ENCODE peak calls at places on chromosomes 7 and 10, in six cellular contexts. Z, R, L, O, T and Q are unnamed samples.

GRCh38 chr7:102953421-102953820 is 40.6 kb downstream of the LRRC17 start:
- DNase-seq in Z (no peak), R (no peak), L (no peak), O (no peak), T (no peak), Q (no peak)

GRCh38 chr7:3297105-3297819 is 3.8 kb upstream of the SDK1 start:
- DNase-seq in Z (no peak), R (no peak), L (no peak), O (no peak), T (no peak), Q (no peak)

GRCh38 chr7:13538669-13539068 is 450.8 kb downstream of the ETV1 start:
- DNase-seq in Z (no peak), R (no peak), L (peak; percentile 57), O (no peak), T (peak; percentile 20), Q (no peak)

GRCh38 chr10:49184642-49185111 is 3.5 kb downstream of the TMEM273 start:
- DNase-seq in Z (no peak), R (no peak), L (no peak), O (no peak), T (no peak), Q (no peak)

GRCh38 chr7:112204072-112204775 is 2.0 kb downstream of the DOCK4 start:
- DNase-seq in Z (peak; percentile 59), R (no peak), L (no peak), O (no peak), T (no peak), Q (no peak)

GRCh38 chr10:60098676-60099601 is 192.6 kb upstream of the CCDC6 start:
- DNase-seq in Z (no peak), R (no peak), L (no peak), O (no peak), T (no peak), Q (no peak)

GRCh38 chr10:102400061-102400460 is 4.6 kb downstream of the NFKB2 start:
- DNase-seq in Z (peak; percentile 13), R (no peak), L (no peak), O (no peak), T (no peak), Q (no peak)

GRCh38 chr10:102233997-102234396 is 7.3 kb downstream of the PITX3 start:
- DNase-seq in Z (no peak), R (no peak), L (no peak), O (no peak), T (no peak), Q (peak; percentile 54)

GRCh38 chr7:159042084-159042483 is 102.6 kb downstream of the VIPR2 start:
- DNase-seq in Z (no peak), R (no peak), L (no peak), O (no peak), T (no peak), Q (no peak)

GRCh38 chr7:741850-742249 is 14.8 kb upstream of the PRKAR1B start:
- DNase-seq in Z (no peak), R (no peak), L (no peak), O (no peak), T (no peak), Q (no peak)

GRCh38 chr7:134710854-134711624 is 64.4 kb downstream of the BPGM start:
- DNase-seq in Z (no peak), R (no peak), L (peak; percentile 65), O (no peak), T (peak; percentile 43), Q (no peak)

GRCh38 chr10:99743841-99744240 is 11.8 kb downstream of the CUTC start:
- DNase-seq in Z (peak; percentile 73), R (no peak), L (no peak), O (no peak), T (no peak), Q (no peak)

GRCh38 chr10:110471566-110472139 is 26.1 kb upstream of the DUSP5 start:
- DNase-seq in Z (peak; percentile 88), R (no peak), L (peak; percentile 80), O (no peak), T (peak; percentile 89), Q (no peak)

GRCh38 chr7:2941201-2941859 is 97.2 kb upstream of the GNA12 start:
- DNase-seq in Z (peak; percentile 34), R (no peak), L (no peak), O (no peak), T (no peak), Q (no peak)

GRCh38 chr7:108452707-108453106 is 3.5 kb downstream of the NRCAM start:
- DNase-seq in Z (peak; percentile 79), R (no peak), L (no peak), O (no peak), T (peak; percentile 40), Q (no peak)

GRCh38 chr10:33706746-33707145 is 372.3 kb upstream of the NRP1 start:
- DNase-seq in Z (peak; percentile 48), R (no peak), L (peak; percentile 37), O (no peak), T (peak; percentile 28), Q (no peak)

GRCh38 chr7:51069411-51070083 is 247.1 kb downstream of the COBL start:
- DNase-seq in Z (no peak), R (no peak), L (peak; percentile 57), O (no peak), T (no peak), Q (no peak)

GRCh38 chr7:78438433-78438832 is 639.9 kb downstream of the PHTF2 start:
- DNase-seq in Z (no peak), R (no peak), L (no peak), O (no peak), T (no peak), Q (no peak)

GRCh38 chr7:20328027-20328426 is 2.7 kb upstream of the ITGB8 start:
- DNase-seq in Z (no peak), R (no peak), L (no peak), O (no peak), T (no peak), Q (no peak)

GRCh38 chr7:13901577-13901976 is 87.9 kb downstream of the ETV1 start:
- DNase-seq in Z (no peak), R (no peak), L (no peak), O (no peak), T (no peak), Q (no peak)

GRCh38 chr10:131260031-131260430 is 51.5 kb downstream of the TCERG1L start:
- DNase-seq in Z (no peak), R (no peak), L (no peak), O (no peak), T (no peak), Q (no peak)

GRCh38 chr7:128136215-128136597 is 104.9 kb upstream of the LEP start:
- DNase-seq in Z (no peak), R (no peak), L (no peak), O (no peak), T (no peak), Q (no peak)

GRCh38 chr7:103573479-103574058 is 127.6 kb upstream of the SLC26A5 start:
- DNase-seq in Z (no peak), R (peak; percentile 10), L (peak; percentile 12), O (no peak), T (peak; percentile 59), Q (no peak)

GRCh38 chr10:43872644-43873043 is 224.0 kb upstream of the ZNF32 start:
- DNase-seq in Z (no peak), R (no peak), L (no peak), O (no peak), T (no peak), Q (no peak)

GRCh38 chr10:53547364-53547763 is 774.8 kb upstream of the MBL2 start:
- DNase-seq in Z (no peak), R (no peak), L (no peak), O (no peak), T (no peak), Q (no peak)

GRCh38 chr7:123917878-123918277 is 7.2 kb upstream of the SPAM1 start:
- DNase-seq in Z (no peak), R (no peak), L (no peak), O (no peak), T (no peak), Q (no peak)

GRCh38 chr7:123918309-123918708 is 6.7 kb upstream of the SPAM1 start:
- DNase-seq in Z (no peak), R (no peak), L (no peak), O (no peak), T (no peak), Q (no peak)

GRCh38 chr7:123916240-123916724 is 8.8 kb upstream of the SPAM1 start:
- DNase-seq in Z (no peak), R (peak; percentile 25), L (peak; percentile 0), O (no peak), T (peak; percentile 0), Q (no peak)
- TF ChIP-seq CTCF in Z (no peak), R (peak; percentile 50), L (peak; percentile 5), O (no peak), T (peak; percentile 17), Q (peak; percentile 30)

DNA sequence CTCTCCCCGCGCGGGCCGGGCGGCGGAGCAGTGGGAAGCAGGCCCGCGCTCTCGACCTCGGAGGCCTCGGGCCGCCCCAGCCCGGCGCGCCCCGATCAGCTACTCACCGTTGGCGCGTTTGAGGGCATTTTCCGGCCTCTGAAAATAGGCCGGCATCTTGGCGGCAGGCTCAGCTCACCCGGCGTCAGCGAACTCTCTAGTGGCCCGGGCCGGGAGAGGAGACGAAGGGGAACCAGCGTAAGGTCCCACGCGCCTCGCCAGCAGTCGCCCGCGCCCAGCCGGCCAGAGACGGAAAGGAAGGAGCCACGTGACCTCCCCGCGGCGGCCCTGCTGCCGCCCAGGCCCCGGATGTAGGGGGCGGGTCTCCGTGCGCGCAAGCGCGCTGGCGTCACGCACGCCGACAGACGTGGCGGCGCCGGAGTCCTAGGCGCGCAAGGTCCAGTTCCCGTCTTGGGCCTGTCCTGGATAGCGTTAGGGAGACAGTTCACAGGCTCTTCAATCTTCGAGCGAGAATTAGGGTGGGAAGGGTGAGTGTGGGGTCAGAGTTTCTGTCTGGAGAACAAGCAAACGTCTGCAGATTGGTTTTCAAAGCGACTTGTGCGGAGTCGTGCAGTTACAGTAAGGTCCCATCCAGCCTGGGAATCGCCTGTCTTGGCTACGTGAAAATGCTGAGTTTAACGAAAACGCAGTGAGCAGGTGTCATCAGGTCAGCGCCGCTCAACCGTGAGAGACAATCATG is at the start of gene EIF3A:
- DNase-seq in Z (peak; percentile 97), R (peak; percentile 63), L (peak; percentile 73), O (peak; percentile 96), T (peak; percentile 90), Q (no peak)
- TF ChIP-seq CTCF in Z (no peak), R (no peak), L (no peak), O (no peak), T (no peak), Q (no peak)

GRCh38 chr7:65397730-65398142 is 24.1 kb downstream of the ZNF92 start:
- DNase-seq in Z (no peak), R (peak; percentile 44), L (peak; percentile 73), O (no peak), T (no peak), Q (no peak)
- TF ChIP-seq CTCF in Z (peak; percentile 22), R (peak; percentile 40), L (peak; percentile 38), O (no peak), T (no peak), Q (no peak)

GRCh38 chr7:31175672-31176071 is 123.6 kb downstream of the ADCYAP1R1 start:
- DNase-seq in Z (no peak), R (no peak), L (no peak), O (no peak), T (no peak), Q (no peak)
- TF ChIP-seq CTCF in Z (no peak), R (peak; percentile 8), L (no peak), O (no peak), T (no peak), Q (no peak)